ENCODE peak calls at places on chromosomes 4 and X, in eight cellular contexts. One of them, this sample, is unnamed.

GRCh38 chrX:123731258-123731986 is 1.4 kb downstream of the THOC2 start:
- DNase-seq in suprapubic skin: no peak
- DNase-seq in stomach: no peak
- DNase-seq in sigmoid colon: no peak
- DNase-seq in tibial nerve: no peak
- DNase-seq in H1: no peak
- DNase-seq in ovary: no peak
- DNase-seq in K562: peak
- DNase-seq in this sample: no peak

GRCh38 chrX:124555036-124555595 is 208.8 kb downstream of the SH2D1A start:
- DNase-seq in suprapubic skin: no peak
- DNase-seq in stomach: no peak
- DNase-seq in sigmoid colon: no peak
- DNase-seq in tibial nerve: no peak
- DNase-seq in H1: no peak
- DNase-seq in ovary: no peak
- DNase-seq in K562: no peak
- DNase-seq in this sample: no peak

GRCh38 chr4:120680647-120681228 is 241.8 kb downstream of the PRDM5 start:
- DNase-seq in suprapubic skin: no peak
- DNase-seq in stomach: no peak
- DNase-seq in sigmoid colon: no peak
- DNase-seq in tibial nerve: no peak
- DNase-seq in H1: no peak
- DNase-seq in ovary: no peak
- DNase-seq in K562: no peak
- DNase-seq in this sample: no peak

GRCh38 chr4:110639207-110640092 is 16.6 kb upstream of the PITX2 start:
- DNase-seq in suprapubic skin: no peak
- DNase-seq in stomach: no peak
- DNase-seq in sigmoid colon: no peak
- DNase-seq in tibial nerve: no peak
- DNase-seq in H1: no peak
- DNase-seq in ovary: no peak
- DNase-seq in K562: no peak
- DNase-seq in this sample: no peak

GRCh38 chrX:136162827-136163427 is 15.6 kb downstream of the FHL1 start:
- DNase-seq in suprapubic skin: no peak
- DNase-seq in stomach: peak
- DNase-seq in sigmoid colon: peak
- DNase-seq in tibial nerve: no peak
- DNase-seq in H1: no peak
- DNase-seq in ovary: peak
- DNase-seq in K562: peak
- DNase-seq in this sample: peak

GRCh38 chr4:97912151-97912550 is 231.1 kb downstream of the STPG2 start:
- DNase-seq in suprapubic skin: no peak
- DNase-seq in stomach: peak
- DNase-seq in sigmoid colon: no peak
- DNase-seq in tibial nerve: no peak
- DNase-seq in H1: no peak
- DNase-seq in ovary: no peak
- DNase-seq in K562: no peak
- DNase-seq in this sample: no peak

GRCh38 chr4:94934201-94934600 is 176.4 kb downstream of the BMPR1B start:
- DNase-seq in suprapubic skin: no peak
- DNase-seq in stomach: no peak
- DNase-seq in sigmoid colon: no peak
- DNase-seq in tibial nerve: no peak
- DNase-seq in H1: no peak
- DNase-seq in ovary: no peak
- DNase-seq in K562: no peak
- DNase-seq in this sample: peak

GRCh38 chr4:141802324-141802723 is 165.9 kb downstream of the IL15 start:
- DNase-seq in suprapubic skin: no peak
- DNase-seq in stomach: no peak
- DNase-seq in sigmoid colon: no peak
- DNase-seq in tibial nerve: no peak
- DNase-seq in H1: no peak
- DNase-seq in ovary: no peak
- DNase-seq in K562: no peak
- DNase-seq in this sample: no peak

GRCh38 chr4:2860391-2861348 is 17.0 kb downstream of the ADD1 start:
- DNase-seq in suprapubic skin: no peak
- DNase-seq in stomach: no peak
- DNase-seq in sigmoid colon: no peak
- DNase-seq in tibial nerve: no peak
- DNase-seq in H1: no peak
- DNase-seq in ovary: no peak
- DNase-seq in K562: peak
- DNase-seq in this sample: no peak

GRCh38 chr4:79198886-79199591 is 126.8 kb downstream of the NAA11 start:
- DNase-seq in suprapubic skin: no peak
- DNase-seq in stomach: no peak
- DNase-seq in sigmoid colon: no peak
- DNase-seq in tibial nerve: no peak
- DNase-seq in H1: no peak
- DNase-seq in ovary: no peak
- DNase-seq in K562: peak
- DNase-seq in this sample: no peak

GRCh38 chr4:5463936-5464650 is 244.3 kb downstream of the EVC2 start:
- DNase-seq in suprapubic skin: peak
- DNase-seq in stomach: no peak
- DNase-seq in sigmoid colon: no peak
- DNase-seq in tibial nerve: no peak
- DNase-seq in H1: no peak
- DNase-seq in ovary: no peak
- DNase-seq in K562: no peak
- DNase-seq in this sample: no peak

GRCh38 chr4:151573945-151574344 is 165.0 kb downstream of the FHIP1A start:
- DNase-seq in suprapubic skin: no peak
- DNase-seq in stomach: peak
- DNase-seq in sigmoid colon: no peak
- DNase-seq in tibial nerve: no peak
- DNase-seq in H1: no peak
- DNase-seq in ovary: no peak
- DNase-seq in K562: no peak
- DNase-seq in this sample: no peak

GRCh38 chr4:4289930-4290850 is at the start of the genes LYAR and ZBTB49:
- DNase-seq in suprapubic skin: peak
- DNase-seq in stomach: peak
- DNase-seq in sigmoid colon: peak
- DNase-seq in tibial nerve: peak
- DNase-seq in H1: peak
- DNase-seq in ovary: peak
- DNase-seq in K562: peak
- DNase-seq in this sample: peak

GRCh38 chrX:10769696-10770619 is 149.6 kb upstream of the MID1 start:
- DNase-seq in suprapubic skin: no peak
- DNase-seq in stomach: no peak
- DNase-seq in sigmoid colon: no peak
- DNase-seq in tibial nerve: no peak
- DNase-seq in H1: no peak
- DNase-seq in ovary: peak
- DNase-seq in K562: no peak
- DNase-seq in this sample: no peak

GRCh38 chrX:54180403-54180802 is 2.7 kb downstream of the FAM120C start:
- DNase-seq in suprapubic skin: no peak
- DNase-seq in stomach: no peak
- DNase-seq in sigmoid colon: no peak
- DNase-seq in tibial nerve: no peak
- DNase-seq in H1: no peak
- DNase-seq in ovary: no peak
- DNase-seq in K562: no peak
- DNase-seq in this sample: no peak

GRCh38 chrX:98331407-98331806 is 1447.7 kb downstream of the RPA4 start:
- DNase-seq in suprapubic skin: no peak
- DNase-seq in stomach: no peak
- DNase-seq in sigmoid colon: no peak
- DNase-seq in tibial nerve: no peak
- DNase-seq in H1: no peak
- DNase-seq in ovary: no peak
- DNase-seq in K562: no peak
- DNase-seq in this sample: no peak

GRCh38 chrX:95885074-95885473 is 799.6 kb upstream of the DIAPH2 start:
- DNase-seq in suprapubic skin: no peak
- DNase-seq in stomach: no peak
- DNase-seq in sigmoid colon: peak
- DNase-seq in tibial nerve: peak
- DNase-seq in H1: no peak
- DNase-seq in ovary: peak
- DNase-seq in K562: no peak
- DNase-seq in this sample: no peak

GRCh38 chr4:40280586-40280985 is 54.5 kb upstream of the CHRNA9 start:
- DNase-seq in suprapubic skin: no peak
- DNase-seq in stomach: no peak
- DNase-seq in sigmoid colon: peak
- DNase-seq in tibial nerve: no peak
- DNase-seq in H1: no peak
- DNase-seq in ovary: no peak
- DNase-seq in K562: no peak
- DNase-seq in this sample: no peak

GRCh38 chrX:134431894-134432293 is 28.1 kb upstream of the HPRT1 start:
- DNase-seq in suprapubic skin: no peak
- DNase-seq in stomach: no peak
- DNase-seq in sigmoid colon: no peak
- DNase-seq in tibial nerve: no peak
- DNase-seq in H1: no peak
- DNase-seq in ovary: no peak
- DNase-seq in K562: no peak
- DNase-seq in this sample: no peak

GRCh38 chr4:182174979-182175378 is 68.2 kb upstream of the TENM3 start:
- DNase-seq in suprapubic skin: no peak
- DNase-seq in stomach: no peak
- DNase-seq in sigmoid colon: no peak
- DNase-seq in tibial nerve: no peak
- DNase-seq in H1: no peak
- DNase-seq in ovary: no peak
- DNase-seq in K562: no peak
- DNase-seq in this sample: no peak

GRCh38 chrX:74536142-74537010 is 78.0 kb downstream of the RLIM start:
- DNase-seq in suprapubic skin: peak
- DNase-seq in stomach: peak
- DNase-seq in sigmoid colon: peak
- DNase-seq in tibial nerve: peak
- DNase-seq in H1: no peak
- DNase-seq in ovary: peak
- DNase-seq in K562: peak
- DNase-seq in this sample: peak
- TF ChIP-seq EP300 in suprapubic skin: no peak
- TF ChIP-seq EP300 in stomach: no peak
- TF ChIP-seq EP300 in sigmoid colon: no peak
- TF ChIP-seq EP300 in tibial nerve: peak
- TF ChIP-seq EP300 in H1: no peak
- TF ChIP-seq EP300 in ovary: no peak
- TF ChIP-seq EP300 in K562: no peak
- TF ChIP-seq EP300 in this sample: no peak

DNA sequence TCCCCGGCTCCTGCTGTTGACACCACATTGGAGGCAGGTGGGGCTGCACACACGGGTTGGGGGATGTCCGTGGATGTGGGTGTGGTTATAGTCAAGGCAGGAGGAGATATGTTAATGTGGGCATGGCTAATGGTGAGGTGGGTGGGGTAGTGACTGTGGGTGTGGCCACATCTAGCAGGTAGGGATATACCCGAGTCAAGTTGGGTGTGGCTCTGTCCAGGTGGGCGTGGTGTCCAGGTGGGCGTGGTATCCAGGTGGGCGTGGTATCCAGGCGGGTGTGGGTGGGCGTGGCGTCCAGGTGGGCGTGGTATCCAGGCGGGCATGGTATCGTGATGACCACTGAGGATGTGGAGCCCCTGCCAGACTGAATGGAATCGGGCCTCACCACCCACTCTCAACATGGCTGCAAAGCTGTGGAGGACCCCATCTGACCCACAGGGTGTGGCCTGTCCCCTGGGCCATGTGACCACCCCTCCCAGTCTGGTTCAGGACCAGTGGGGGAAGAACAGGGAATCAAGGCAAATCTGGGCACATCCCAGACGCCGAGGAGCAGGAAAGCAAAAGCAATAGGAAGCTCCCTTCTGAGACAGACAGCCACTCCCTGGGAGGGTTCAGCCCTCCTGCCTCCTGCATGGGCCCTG is 21.0 kb downstream of the MAN2B2 start:
- DNase-seq in suprapubic skin: no peak
- DNase-seq in stomach: no peak
- DNase-seq in sigmoid colon: no peak
- DNase-seq in tibial nerve: no peak
- DNase-seq in H1: no peak
- DNase-seq in ovary: no peak
- DNase-seq in K562: peak
- DNase-seq in this sample: peak
- TF ChIP-seq POLR2A in suprapubic skin: no peak
- TF ChIP-seq POLR2A in stomach: no peak
- TF ChIP-seq POLR2A in sigmoid colon: no peak
- TF ChIP-seq POLR2A in tibial nerve: no peak
- TF ChIP-seq POLR2A in H1: no peak
- TF ChIP-seq POLR2A in ovary: no peak
- TF ChIP-seq POLR2A in K562: no peak
- TF ChIP-seq POLR2A in this sample: no peak

GRCh38 chr4:33091961-33092360 is 2371.8 kb downstream of the PCDH7 start:
- DNase-seq in suprapubic skin: no peak
- DNase-seq in stomach: no peak
- DNase-seq in sigmoid colon: no peak
- DNase-seq in tibial nerve: no peak
- DNase-seq in H1: no peak
- DNase-seq in ovary: no peak
- DNase-seq in K562: no peak
- DNase-seq in this sample: no peak
- TF ChIP-seq EP300 in suprapubic skin: no peak
- TF ChIP-seq EP300 in stomach: no peak
- TF ChIP-seq EP300 in sigmoid colon: no peak
- TF ChIP-seq EP300 in tibial nerve: no peak
- TF ChIP-seq EP300 in H1: no peak
- TF ChIP-seq EP300 in ovary: no peak
- TF ChIP-seq EP300 in K562: no peak
- TF ChIP-seq EP300 in this sample: no peak

DNA sequence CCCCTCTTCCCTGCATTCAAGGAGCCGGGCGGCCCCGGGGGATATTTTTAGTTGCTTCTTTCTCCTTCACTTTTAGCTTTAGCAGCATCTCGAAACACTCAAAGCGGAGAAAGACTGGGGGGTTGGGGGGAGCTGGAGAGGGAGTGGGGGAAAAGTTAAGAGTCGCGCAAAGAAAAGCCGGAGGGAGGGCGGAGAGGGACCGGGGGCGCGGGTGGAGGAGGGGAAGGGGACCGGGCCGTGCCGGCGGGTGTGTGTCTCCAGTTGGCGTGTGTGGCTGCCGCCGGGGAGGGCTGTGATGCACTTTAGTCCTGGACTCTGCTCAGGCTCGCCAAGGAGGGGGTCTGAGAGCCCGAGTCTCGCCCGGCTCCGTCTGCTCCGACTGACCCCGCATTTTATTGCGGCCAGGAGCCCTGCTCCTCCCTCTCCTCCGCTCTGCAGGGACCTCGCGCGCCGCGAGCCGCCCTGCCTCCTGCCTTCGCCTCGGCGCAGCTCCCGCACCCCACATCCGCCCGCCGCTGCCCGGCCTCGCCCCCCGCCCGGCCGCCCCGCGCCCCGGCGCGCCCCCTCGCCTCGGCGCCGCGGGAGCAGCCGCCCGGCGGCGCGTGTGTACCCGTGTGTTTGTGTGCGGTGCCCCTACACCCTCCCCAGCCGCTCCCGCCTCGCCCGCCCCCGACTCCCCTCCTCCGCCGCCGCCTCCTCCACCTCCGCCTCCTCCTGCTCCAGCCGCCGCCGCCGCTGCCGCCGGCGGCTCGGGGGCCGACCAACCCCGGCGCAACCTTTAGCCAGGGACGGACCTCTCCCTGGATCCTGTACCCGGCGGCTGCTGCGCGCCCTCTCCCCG is 1.4 kb downstream of the ZNF827 start:
- DNase-seq in suprapubic skin: peak
- DNase-seq in stomach: peak
- DNase-seq in sigmoid colon: peak
- DNase-seq in tibial nerve: peak
- DNase-seq in H1: no peak
- DNase-seq in ovary: peak
- DNase-seq in K562: peak
- DNase-seq in this sample: no peak
- TF ChIP-seq POLR2A in suprapubic skin: no peak
- TF ChIP-seq POLR2A in stomach: no peak
- TF ChIP-seq POLR2A in sigmoid colon: peak
- TF ChIP-seq POLR2A in tibial nerve: no peak
- TF ChIP-seq POLR2A in H1: peak
- TF ChIP-seq POLR2A in ovary: no peak
- TF ChIP-seq POLR2A in K562: no peak
- TF ChIP-seq POLR2A in this sample: peak